ENCODE peak calls at places on chromosomes 2 and 18, in five cellular contexts. R, S, T, N and H are unnamed samples.

GRCh38 chr2:128318776-128319456 is at the start of gene HS6ST1:
- DNase-seq in R (peak; percentile 82), S (peak; percentile 86), T (peak; percentile 85), N (peak; percentile 94), H (peak; percentile 94)

GRCh38 chr2:43221660-43222471 is 4.5 kb downstream of the ZFP36L2 start:
- DNase-seq in R (peak; percentile 41), S (peak; percentile 67), T (peak; percentile 73), N (peak; percentile 84), H (peak; percentile 49)

GRCh38 chr2:238650536-238650935 is 197.3 kb upstream of the TWIST2 start:
- DNase-seq in R (no peak), S (no peak), T (no peak), N (peak; percentile 30), H (no peak)

GRCh38 chr2:222919841-222920609 is 59.2 kb downstream of the ACSL3 start:
- DNase-seq in R (no peak), S (no peak), T (no peak), N (no peak), H (no peak)

GRCh38 chr2:177393381-177393780 is 808 bp downstream of the AGPS start:
- DNase-seq in R (no peak), S (no peak), T (no peak), N (no peak), H (peak; percentile 15)

GRCh38 chr2:20506281-20506685 is 59.4 kb downstream of the RHOB start:
- DNase-seq in R (no peak), S (no peak), T (no peak), N (no peak), H (no peak)

GRCh38 chr2:37776487-37776886 is 105.0 kb upstream of the CDC42EP3 start:
- DNase-seq in R (no peak), S (no peak), T (no peak), N (no peak), H (no peak)

GRCh38 chr2:236644502-236644911 is 74.9 kb downstream of the ACKR3 start:
- DNase-seq in R (no peak), S (no peak), T (no peak), N (peak; percentile 33), H (no peak)

GRCh38 chr2:175837046-175837445 is 165.0 kb downstream of the LNPK start:
- DNase-seq in R (no peak), S (no peak), T (no peak), N (no peak), H (no peak)

GRCh38 chr2:223196331-223196730 is 144.3 kb downstream of the KCNE4 start:
- DNase-seq in R (no peak), S (no peak), T (no peak), N (no peak), H (no peak)

GRCh38 chr2:1944986-1945385 is 200.7 kb upstream of the PXDN start:
- DNase-seq in R (no peak), S (no peak), T (no peak), N (no peak), H (no peak)

GRCh38 chr2:236676131-236676873 is 106.7 kb downstream of the ACKR3 start:
- DNase-seq in R (no peak), S (no peak), T (no peak), N (no peak), H (no peak)

GRCh38 chr2:235492850-235493344 is 946 bp upstream of the AGAP1 start:
- DNase-seq in R (no peak), S (peak; percentile 15), T (peak; percentile 57), N (no peak), H (no peak)

GRCh38 chr2:127172306-127172705 is 47.8 kb downstream of the CYP27C1 start:
- DNase-seq in R (no peak), S (no peak), T (no peak), N (no peak), H (no peak)

GRCh38 chr2:151765760-151766159 is 31.5 kb upstream of the NEB start:
- DNase-seq in R (no peak), S (peak; percentile 14), T (no peak), N (no peak), H (no peak)

GRCh38 chr2:241039416-241039815 is 41.0 kb downstream of the SNED1 start:
- DNase-seq in R (no peak), S (no peak), T (no peak), N (no peak), H (no peak)

GRCh38 chr2:233597522-233597921 is 19.9 kb upstream of the UGT1A8 start:
- DNase-seq in R (no peak), S (no peak), T (no peak), N (no peak), H (no peak)

GRCh38 chr18:7784171-7784570 is 217.1 kb downstream of the PTPRM start:
- DNase-seq in R (no peak), S (no peak), T (no peak), N (no peak), H (no peak)

GRCh38 chr18:12657048-12657848 is 659 bp downstream of the SPIRE1 start:
- DNase-seq in R (peak; percentile 0), S (peak; percentile 54), T (peak; percentile 46), N (peak; percentile 68), H (peak; percentile 89)